ENCODE peak calls at places on chromosome 22, in seven cellular contexts. I is mammary epithelial cell; Z is psoas muscle; L is CD8-positive, alpha-beta T cell; P is heart left ventricle; W is spleen; S is lung. A is an unnamed sample.

GRCh38 chr22:36577019-36577418 is 48.1 kb upstream of the EIF3D start:
- DNase-seq in P (no peak), S (no peak), W (no peak), Z (no peak), L (no peak), I (peak; percentile 78), A (no peak)

GRCh38 chr22:19951351-19951750 is 9.7 kb upstream of the TXNRD2 start:
- DNase-seq in S (no peak), W (no peak), I (no peak), P (no peak), L (no peak), Z (no peak), A (no peak)

GRCh38 chr22:17470880-17471500 is 92.3 kb upstream of the SLC25A18 start:
- DNase-seq in Z (no peak), W (no peak), P (no peak), L (no peak), I (no peak), S (no peak), A (no peak)

GRCh38 chr22:34950480-34950879 is 115.5 kb upstream of the ISX start:
- DNase-seq in S (no peak), P (no peak), L (no peak), W (no peak), Z (no peak), I (no peak), A (no peak)

GRCh38 chr22:32801436-32802290 is at the start of gene TIMP3:
- DNase-seq in Z (peak; percentile 88), W (peak; percentile 86), L (no peak), P (peak; percentile 93), I (peak; percentile 66), S (peak; percentile 76), A (no peak)

GRCh38 chr22:20405291-20405930 is 11.5 kb downstream of the ZNF74 start:
- DNase-seq in W (peak; percentile 62), I (no peak), P (no peak), L (no peak), S (no peak), Z (no peak), A (no peak)

GRCh38 chr22:25076281-25076680 is 123.4 kb upstream of the CRYBB3 start:
- DNase-seq in Z (no peak), W (no peak), I (no peak), L (peak; percentile 33), P (no peak), S (no peak), A (no peak)

GRCh38 chr22:20457506-20458240 is 20.0 kb upstream of the SCARF2 start:
- DNase-seq in I (no peak), S (no peak), Z (no peak), L (no peak), P (no peak), W (peak; percentile 72), A (no peak)

GRCh38 chr22:27370281-27370680 is 431.3 kb downstream of the MN1 start:
- DNase-seq in S (peak; percentile 16), Z (no peak), P (no peak), W (no peak), I (no peak), L (no peak), A (no peak)

GRCh38 chr22:27170491-27170890 is 513.1 kb downstream of the MIAT start:
- DNase-seq in L (no peak), S (no peak), P (no peak), W (no peak), Z (peak; percentile 19), I (no peak), A (no peak)

GRCh38 chr22:43337385-43337784 is 5.8 kb downstream of the SCUBE1 start:
- DNase-seq in Z (no peak), L (no peak), I (no peak), P (no peak), S (no peak), W (peak; percentile 66), A (no peak)

GRCh38 chr22:31080164-31080847 is 812 bp upstream of the SMTN start:
- DNase-seq in W (no peak), L (no peak), I (no peak), S (no peak), Z (no peak), P (no peak), A (no peak)

GRCh38 chr22:22957090-22957489 is 69.5 kb downstream of the IGLL5 start:
- DNase-seq in W (no peak), I (no peak), L (no peak), Z (no peak), S (peak; percentile 21), P (no peak), A (no peak)

GRCh38 chr22:43996170-43996980 is 27.7 kb upstream of the PARVB start:
- DNase-seq in L (peak; percentile 69), S (peak; percentile 56), W (peak; percentile 94), Z (peak; percentile 55), P (peak; percentile 58), I (no peak), A (no peak)

GRCh38 chr22:20975541-20976290 is 6.4 kb upstream of the LZTR1 start:
- DNase-seq in S (no peak), P (no peak), W (no peak), L (no peak), I (no peak), Z (no peak), A (no peak)

GRCh38 chr22:26199665-26200064 is 30.4 kb downstream of the SEZ6L start:
- DNase-seq in Z (no peak), S (no peak), L (no peak), P (no peak), I (no peak), W (no peak), A (no peak)

GRCh38 chr22:17199131-17199731 is 20.0 kb downstream of the ADA2 start:
- DNase-seq in L (no peak), W (no peak), I (no peak), Z (peak; percentile 45), P (peak; percentile 69), S (no peak), A (no peak)

GRCh38 chr22:42901790-42902508 is 44.9 kb upstream of the ARFGAP3 start:
- DNase-seq in W (no peak), I (no peak), Z (peak; percentile 50), P (peak; percentile 72), L (no peak), S (no peak), A (no peak)

GRCh38 chr22:21047730-21048129 is 2.0 kb downstream of the LRRC74B start:
- DNase-seq in L (no peak), P (no peak), W (peak; percentile 64), S (no peak), I (no peak), Z (no peak), A (no peak)

GRCh38 chr22:17234144-17234623 is 14.9 kb upstream of the ADA2 start:
- DNase-seq in S (no peak), L (no peak), P (no peak), Z (no peak), W (peak; percentile 53), I (no peak), A (no peak)

GRCh38 chr22:39257522-39258475 is 13.0 kb upstream of the PDGFB start:
- DNase-seq in L (no peak), W (no peak), Z (no peak), I (no peak), S (no peak), P (no peak), A (no peak)

GRCh38 chr22:42931421-42932196 is 74.5 kb upstream of the ARFGAP3 start:
- DNase-seq in I (no peak), P (no peak), S (no peak), Z (no peak), W (peak; percentile 86), L (no peak), A (no peak)

GRCh38 chr22:43951966-43952365 is 3.3 kb upstream of the SAMM50 start:
- DNase-seq in L (no peak), P (no peak), Z (no peak), S (no peak), I (no peak), W (no peak), A (no peak)

GRCh38 chr22:20773793-20774212 is at the start of gene SERPIND1:
- DNase-seq in Z (no peak), L (no peak), S (no peak), P (no peak), W (no peak), I (no peak), A (no peak)

GRCh38 chr22:43047605-43048004 is 32.7 kb upstream of the PACSIN2 start:
- DNase-seq in Z (no peak), W (no peak), P (no peak), S (no peak), I (no peak), L (no peak), A (no peak)

GRCh38 chr22:48888466-48889208 is 939.0 kb downstream of the BRD1 start:
- DNase-seq in P (no peak), L (no peak), S (no peak), Z (no peak), I (no peak), W (peak; percentile 16), A (peak; percentile 11)

GRCh38 chr22:48885271-48885918 is 942.3 kb downstream of the BRD1 start:
- DNase-seq in W (peak; percentile 47), I (no peak), Z (no peak), P (no peak), L (no peak), S (no peak), A (peak; percentile 29)

GRCh38 chr22:48887394-48888332 is 940.0 kb downstream of the BRD1 start:
- DNase-seq in S (no peak), L (no peak), P (no peak), I (no peak), W (no peak), Z (no peak), A (no peak)

GRCh38 chr22:48885919-48886305 is 941.8 kb downstream of the BRD1 start:
- DNase-seq in L (no peak), S (no peak), P (no peak), I (no peak), W (peak; percentile 28), Z (no peak), A (peak; percentile 33)

GRCh38 chr22:48886604-48887393 is 940.9 kb downstream of the BRD1 start:
- DNase-seq in W (peak; percentile 64), L (no peak), P (no peak), I (no peak), Z (no peak), S (no peak), A (peak; percentile 21)
- H3K9me3 ChIP-seq in W (no peaks in the 10 kb centered on the region), L (no peaks in the 10 kb centered on the region), P (no peaks in the 10 kb centered on the region), I (peaks cover 60% of the 10 kb centered on the region), Z (no peaks in the 10 kb centered on the region), S (peaks cover 5% of the 10 kb centered on the region), A (no peaks in the 10 kb centered on the region)

GRCh38 chr22:37802310-37803194 is 5.2 kb upstream of the GCAT start:
- DNase-seq in P (peak; percentile 72), I (no peak), Z (peak; percentile 60), S (no peak), L (no peak), W (no peak), A (peak; percentile 51)
- TF ChIP-seq CTCF in P (no peak), I (no peak), Z (no peak), S (no peak), L (no peak), W (no peak), A (no peak)

GRCh38 chr22:29002603-29003002 is 59.0 kb downstream of the C22orf31 start:
- DNase-seq in Z (peak; percentile 30), S (no peak), I (no peak), L (no peak), W (no peak), P (peak; percentile 18), A (no peak)
- H3K4me1 ChIP-seq in Z (peaks cover 37% of the 10 kb centered on the region), S (no peaks in the 10 kb centered on the region), I (peaks cover 12% of the 10 kb centered on the region), L (no peaks in the 10 kb centered on the region), W (no peaks in the 10 kb centered on the region), P (peaks cover 24% of the 10 kb centered on the region), A (peaks cover 8% of the 10 kb centered on the region)

GRCh38 chr22:47446331-47446730 is 683.9 kb downstream of the TBC1D22A start:
- DNase-seq in Z (no peak), I (no peak), S (no peak), L (no peak), P (no peak), W (no peak), A (no peak)
- H3K9me3 ChIP-seq in Z (no peaks in the 10 kb centered on the region), I (peaks cover 36% of the 10 kb centered on the region), S (peaks cover 3% of the 10 kb centered on the region), L (no peaks in the 10 kb centered on the region), P (no peaks in the 10 kb centered on the region), W (peaks cover 18% of the 10 kb centered on the region), A (no peaks in the 10 kb centered on the region)

GRCh38 chr22:45969414-45969799 is 7.6 kb downstream of the WNT7B start:
- DNase-seq in W (no peak), I (no peak), L (no peak), Z (no peak), S (no peak), P (no peak), A (no peak)
- TF ChIP-seq CTCF in W (no peak), I (peak; percentile 27), L (no peak), Z (no peak), S (no peak), P (no peak), A (peak; percentile 32)

A was measured in RWPE2.